ENCODE peak calls at places on chromosomes 1 and 21, in nine cellular contexts. L is H1, U is body of pancreas, D is choroid plexus epithelial cell, J is spleen, W is lower leg skin, P is fibroblast of villous mesenchyme, H is endothelial cell of umbilical vein, V is adrenal gland. S is an unnamed sample.

GRCh38 chr1:108646661-108647269 is 14.1 kb downstream of the HENMT1 start:
- DNase-seq in L (no peak), U (peak), D (peak), J (peak), W (peak), P (peak), H (peak), V (peak), S (peak)

GRCh38 chr1:17565551-17565971 is 26.1 kb downstream of the ARHGEF10L start:
- DNase-seq in L (no peak), U (peak), D (no peak), J (no peak), W (no peak), P (no peak), H (no peak), V (no peak), S (no peak)

GRCh38 chr1:22048351-22049192 is 3.9 kb upstream of the CDC42 start:
- DNase-seq in L (no peak), U (no peak), D (no peak), J (no peak), W (no peak), P (peak), H (no peak), V (peak), S (peak)

GRCh38 chr21:34670220-34670961 is 1.6 kb downstream of the CLIC6 start:
- DNase-seq in L (no peak), U (no peak), D (no peak), J (peak), W (no peak), P (no peak), H (no peak), V (no peak), S (no peak)

GRCh38 chr21:38170283-38170682 is 86.5 kb upstream of the KCNJ15 start:
- DNase-seq in L (peak), U (no peak), D (peak), J (no peak), W (no peak), P (peak), H (peak), V (no peak), S (peak)

GRCh38 chr1:206705187-206705586 is 20.5 kb downstream of the MAPKAPK2 start:
- DNase-seq in L (no peak), U (no peak), D (peak), J (no peak), W (no peak), P (peak), H (no peak), V (no peak), S (peak)

GRCh38 chr21:42174173-42174572 is 44.8 kb upstream of the ABCG1 start:
- DNase-seq in L (no peak), U (no peak), D (no peak), J (no peak), W (no peak), P (no peak), H (no peak), V (peak), S (no peak)

GRCh38 chr1:174656409-174657059 is 208.8 kb downstream of the GPR52 start:
- DNase-seq in L (no peak), U (no peak), D (no peak), J (no peak), W (no peak), P (no peak), H (no peak), V (no peak), S (no peak)

GRCh38 chr21:20570824-20571232 is 427.4 kb upstream of the NCAM2 start:
- DNase-seq in L (peak), U (no peak), D (peak), J (no peak), W (no peak), P (no peak), H (no peak), V (no peak), S (no peak)

GRCh38 chr1:37479255-37480124 is 5.1 kb downstream of the ZC3H12A start:
- DNase-seq in L (no peak), U (peak), D (peak), J (peak), W (peak), P (peak), H (peak), V (peak), S (peak)

GRCh38 chr1:46102769-46103476 is 29.5 kb downstream of the PIK3R3 start:
- DNase-seq in L (no peak), U (no peak), D (no peak), J (no peak), W (no peak), P (no peak), H (no peak), V (no peak), S (no peak)

GRCh38 chr21:44962481-44962966 is 22.7 kb downstream of the SLX9 start:
- DNase-seq in L (no peak), U (peak), D (peak), J (peak), W (no peak), P (peak), H (peak), V (no peak), S (peak)

GRCh38 chr1:78032964-78033796 is 12.6 kb upstream of the GIPC2 start:
- DNase-seq in L (no peak), U (no peak), D (peak), J (no peak), W (no peak), P (peak), H (no peak), V (no peak), S (peak)

GRCh38 chr1:38045431-38046332 is 911 bp downstream of the POU3F1 start:
- DNase-seq in L (no peak), U (no peak), D (peak), J (no peak), W (no peak), P (peak), H (no peak), V (no peak), S (peak)

GRCh38 chr1:29543586-29543985 is 307.3 kb downstream of the PTPRU start:
- DNase-seq in L (no peak), U (no peak), D (no peak), J (peak), W (peak), P (no peak), H (no peak), V (no peak), S (no peak)

GRCh38 chr1:109739738-109740614 is 862 bp downstream of the GSTM3 start:
- DNase-seq in L (no peak), U (peak), D (peak), J (peak), W (peak), P (peak), H (peak), V (peak), S (peak)

DNA sequence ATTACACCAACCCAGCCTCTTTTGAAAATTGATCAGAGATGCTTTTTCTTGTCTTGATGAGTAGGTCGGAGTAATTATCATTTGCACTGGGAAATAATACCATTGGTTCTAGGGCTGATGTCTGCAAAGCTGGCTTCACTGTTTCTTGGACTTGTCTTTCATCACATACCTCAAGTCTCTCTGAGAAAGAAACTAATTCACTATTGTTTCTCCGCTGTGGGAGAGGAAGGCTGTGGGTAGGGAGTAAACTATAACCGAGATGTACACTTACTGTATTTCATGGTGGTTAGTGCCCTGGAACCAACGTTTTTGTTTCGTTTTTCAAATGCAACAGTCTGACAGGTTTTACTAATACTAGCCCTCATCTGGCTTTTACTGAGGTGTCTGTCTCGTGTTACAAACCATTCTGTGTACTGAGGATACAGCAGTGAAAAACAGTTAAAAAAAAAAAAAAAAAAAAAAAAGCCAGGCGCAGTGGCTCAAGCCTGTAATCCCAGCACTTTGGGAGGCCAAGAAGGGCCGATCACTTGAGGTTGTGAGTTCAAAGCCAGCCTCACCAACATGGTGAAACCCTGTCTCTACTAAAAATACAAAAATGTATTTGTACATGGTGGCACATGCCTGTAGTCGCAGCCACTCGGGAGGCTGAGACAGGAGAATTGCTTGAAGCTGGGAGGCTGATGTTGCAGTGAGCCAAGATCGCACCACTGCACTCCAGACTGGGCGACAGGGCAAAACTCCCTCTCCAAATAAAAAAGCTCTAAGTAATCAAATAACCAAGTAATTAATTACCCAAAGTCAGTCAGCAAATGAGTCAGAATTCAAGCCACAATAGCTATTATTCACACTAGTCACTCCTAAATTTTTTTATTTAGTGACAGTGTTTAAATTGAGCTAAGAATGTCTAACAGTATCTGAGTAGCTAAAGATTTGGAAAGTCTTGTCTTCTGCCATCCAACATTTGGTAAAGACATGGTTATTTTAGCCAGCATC is 23.3 kb downstream of the TOMM20 start:
- DNase-seq in L (no peak), U (no peak), D (peak), J (no peak), W (no peak), P (peak), H (peak), V (peak), S (no peak)
- H3K4me3 ChIP-seq in L (no peak), U (no peak), D (no peak), J (no peak), W (no peak), P (peak), H (no peak), V (no peak), S (no peak)

DNA sequence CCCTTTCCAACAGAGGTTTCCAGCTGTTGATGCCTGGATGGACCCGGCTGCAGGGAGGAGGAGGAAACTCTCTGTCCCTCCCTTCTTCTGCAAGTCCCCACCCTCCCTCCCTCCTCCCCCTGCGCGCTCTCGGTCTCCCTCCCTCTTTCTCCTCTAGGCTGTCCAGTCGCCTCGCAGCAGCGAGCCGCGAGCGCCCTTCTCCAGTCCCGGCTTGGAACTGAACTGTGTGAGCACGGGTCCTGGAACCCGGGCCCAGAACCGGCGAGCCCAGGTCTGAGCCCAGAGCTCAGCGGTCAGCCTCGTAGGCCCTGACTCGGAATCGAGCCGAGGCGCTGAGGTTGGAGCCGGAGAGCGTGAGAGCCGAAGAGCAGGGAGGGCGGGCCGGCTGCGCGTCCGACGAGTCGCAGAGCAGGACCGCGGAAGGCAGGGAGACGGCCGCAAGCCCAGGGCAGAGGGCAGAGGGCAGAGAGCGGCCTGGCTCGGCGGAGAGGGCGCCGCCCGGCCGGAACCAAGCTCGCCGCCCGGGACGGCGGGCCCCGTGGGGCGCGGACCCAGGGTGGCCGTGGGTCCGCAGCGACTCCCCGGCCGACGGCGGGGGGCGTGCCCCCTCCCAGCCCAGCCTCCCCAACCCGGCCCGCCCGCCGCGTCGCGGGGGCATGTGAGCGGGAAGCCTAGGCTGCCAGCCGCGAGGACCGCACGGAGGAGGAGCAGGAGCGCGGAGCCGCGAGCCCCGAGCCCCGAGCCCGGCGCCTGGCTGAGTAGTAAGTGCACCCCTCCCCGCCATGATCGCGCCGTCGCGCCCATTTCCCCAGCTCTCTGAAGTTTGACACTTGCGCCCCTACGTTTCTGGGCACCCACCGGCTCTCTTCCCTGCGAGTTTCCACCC is at the start of gene SOX13:
- DNase-seq in L (peak), U (peak), D (peak), J (peak), W (peak), P (peak), H (peak), V (peak), S (peak)
- TF ChIP-seq CTCF in L (peak), U (peak), D (peak), J (peak), W (no peak), P (peak), H (no peak), V (no peak), S (peak)

DNA sequence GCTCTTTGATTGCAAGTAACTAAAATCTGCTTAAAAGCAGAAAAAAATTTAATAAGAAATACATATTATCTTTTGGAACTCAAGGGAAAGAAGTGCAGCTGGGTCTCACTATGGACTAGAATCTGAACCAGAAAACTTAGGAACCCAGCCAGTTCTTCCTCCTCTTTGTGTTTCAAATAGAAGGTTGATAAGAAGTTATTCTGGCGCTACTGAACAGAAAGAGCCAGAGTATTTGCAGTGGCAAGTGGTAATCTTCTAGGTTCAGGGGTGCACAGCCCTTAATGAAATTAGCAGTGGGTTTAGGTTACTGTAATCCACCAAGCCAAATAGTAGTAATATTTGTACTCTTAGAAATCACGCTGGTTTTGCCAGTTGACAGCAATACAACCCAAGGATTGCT is 28.5 kb downstream of the BTBD8 start:
- DNase-seq in L (no peak), U (no peak), D (no peak), J (no peak), W (no peak), P (no peak), H (no peak), V (no peak), S (no peak)
- H3K4me3 ChIP-seq in L (no peak), U (no peak), D (no peak), J (no peak), W (no peak), P (no peak), H (no peak), V (no peak), S (no peak)

DNA sequence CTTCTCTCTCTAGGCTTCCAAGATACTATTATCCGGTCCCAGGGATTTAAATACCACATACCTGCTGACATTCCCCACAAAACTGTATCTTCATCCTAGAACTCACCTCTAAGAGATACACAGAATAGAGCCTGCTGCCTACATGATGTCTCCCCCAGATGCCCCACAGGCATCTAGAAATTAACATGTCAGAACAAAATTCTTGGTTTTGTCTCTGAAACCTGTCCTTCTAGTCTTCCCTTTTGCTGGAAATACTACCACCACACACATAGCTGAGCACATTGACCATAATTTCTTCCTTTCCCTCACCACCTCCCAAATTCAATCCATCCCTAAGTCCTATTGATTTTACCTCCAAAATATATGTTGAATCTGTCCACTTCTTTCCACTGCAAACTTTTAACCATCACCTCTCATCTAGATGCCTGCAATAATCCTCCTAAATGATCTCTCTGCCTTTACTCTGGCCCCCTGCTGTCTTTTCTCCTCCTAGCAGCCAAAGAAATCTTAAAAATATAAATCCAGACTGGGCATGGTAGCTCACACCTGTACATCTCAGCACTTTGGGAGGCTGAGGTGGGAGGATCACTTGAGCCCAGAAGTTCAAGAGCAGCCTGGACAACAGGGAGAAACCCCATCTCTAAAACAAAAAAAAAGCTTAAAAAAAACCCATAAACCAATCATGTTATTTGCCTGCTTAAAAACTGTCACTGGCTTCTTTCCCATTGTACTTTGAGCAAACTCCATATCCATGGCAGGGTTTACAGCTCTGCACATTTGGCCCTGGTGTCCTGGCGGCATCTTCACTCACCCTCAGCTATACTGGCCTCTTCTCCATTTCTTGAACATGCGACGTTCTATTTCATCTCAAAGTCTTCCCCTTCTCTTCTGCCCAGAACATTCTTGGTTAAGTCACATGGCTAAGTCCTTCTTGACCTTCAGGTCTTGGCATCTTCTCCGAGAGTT is 6.2 kb upstream of the FAM76A start:
- DNase-seq in L (no peak), U (no peak), D (peak), J (no peak), W (no peak), P (peak), H (peak), V (no peak), S (peak)
- TF ChIP-seq CTCF in L (no peak), U (peak), D (peak), J (no peak), W (no peak), P (peak), H (no peak), V (no peak), S (peak)

DNA sequence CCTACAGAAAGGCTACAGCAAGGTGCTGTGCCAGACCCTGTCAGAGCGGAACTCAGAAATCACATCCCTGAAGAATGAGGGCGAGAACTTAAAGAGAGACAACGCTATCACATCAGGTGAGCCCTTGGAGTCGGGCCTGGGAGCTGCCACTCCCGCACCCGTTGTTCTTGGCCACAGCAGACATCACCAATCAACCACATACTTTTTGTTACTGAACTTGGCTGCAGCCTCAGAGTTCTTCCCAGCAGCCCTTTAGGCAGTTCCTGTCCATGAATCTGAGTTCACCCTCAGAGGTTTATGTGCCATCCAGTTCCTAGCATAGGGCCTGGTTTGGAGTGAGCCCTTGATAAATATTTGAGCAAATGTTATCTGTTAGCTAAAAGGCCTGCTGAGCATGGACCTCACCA is 61.6 kb downstream of the FHAD1 start:
- DNase-seq in L (no peak), U (peak), D (no peak), J (no peak), W (no peak), P (no peak), H (no peak), V (no peak), S (no peak)
- H3K4me3 ChIP-seq in L (no peak), U (no peak), D (no peak), J (no peak), W (no peak), P (no peak), H (no peak), V (no peak), S (no peak)

GRCh38 chr1:200299571-200299970 is 110.3 kb downstream of the ZNF281 start:
- DNase-seq in L (no peak), U (no peak), D (no peak), J (no peak), W (no peak), P (no peak), H (no peak), V (no peak), S (no peak)

GRCh38 chr1:200301152-200301551 is 108.7 kb downstream of the ZNF281 start:
- DNase-seq in L (no peak), U (no peak), D (no peak), J (no peak), W (no peak), P (no peak), H (no peak), V (no peak), S (no peak)

GRCh38 chr1:200304146-200304545 is 105.7 kb downstream of the ZNF281 start:
- DNase-seq in L (no peak), U (no peak), D (no peak), J (no peak), W (no peak), P (no peak), H (no peak), V (no peak), S (no peak)

GRCh38 chr1:200302893-200303250 is 107.0 kb downstream of the ZNF281 start:
- DNase-seq in L (no peak), U (peak), D (peak), J (no peak), W (no peak), P (no peak), H (peak), V (peak), S (peak)

GRCh38 chr1:200302192-200302892 is 107.5 kb downstream of the ZNF281 start:
- DNase-seq in L (no peak), U (peak), D (peak), J (peak), W (no peak), P (peak), H (peak), V (peak), S (peak)
- TF ChIP-seq CTCF in L (no peak), U (peak), D (peak), J (no peak), W (no peak), P (no peak), H (no peak), V (no peak), S (peak)

DNA sequence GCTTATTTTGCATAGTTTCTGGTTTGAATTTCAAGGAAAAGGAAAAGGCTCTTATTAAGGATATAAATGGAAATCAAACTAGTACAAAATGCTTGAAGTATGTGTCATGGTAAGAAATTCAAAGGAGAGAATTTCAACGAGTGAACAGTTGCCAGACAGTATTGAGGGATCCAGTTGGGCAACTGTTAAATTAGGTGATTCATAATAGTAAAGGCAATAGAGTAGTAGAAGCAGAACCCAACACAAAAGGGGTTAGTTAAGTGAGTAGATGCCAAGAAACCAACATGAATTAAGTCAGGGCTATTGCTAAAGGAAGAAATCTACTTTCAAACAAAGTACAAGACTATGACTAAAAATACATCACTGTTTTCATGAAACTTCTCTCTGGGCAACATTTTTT is 1.0 kb downstream of the GBP5 start:
- DNase-seq in L (no peak), U (no peak), D (peak), J (no peak), W (no peak), P (peak), H (no peak), V (no peak), S (peak)
- H3K4me3 ChIP-seq in L (no peak), U (no peak), D (no peak), J (peak), W (no peak), P (no peak), H (no peak), V (no peak), S (no peak)